ENCODE peak calls at places on chromosomes 4 and X, in nine cellular contexts. G is CD8-positive, alpha-beta memory T cell; P is effector CD4-positive, alpha-beta T cell; L is GM06990; E is fibroblast of mammary gland; J is T-cell; N is activated effector memory CD4-positive, alpha-beta T cell treated with Interleukin-2 at 50 U/mL for 16 hours; X is sigmoid colon; K is IMR-90. I is an unnamed sample.

GRCh38 chr4:174255790-174256189 is 27.7 kb downstream of the FBXO8 start:
- DNase-seq in G (no peak), P (no peak), L (no peak), E (peak), J (no peak), N (no peak), X (no peak), K (peak), I (peak)

GRCh38 chr4:138632856-138633255 is 382.7 kb upstream of the NOCT start:
- DNase-seq in G (no peak), P (no peak), L (no peak), E (no peak), J (no peak), N (no peak), X (no peak), K (no peak), I (no peak)

GRCh38 chrX:41716767-41717473 is 7.1 kb upstream of the GPR82 start:
- DNase-seq in G (no peak), P (no peak), L (no peak), E (no peak), J (no peak), N (no peak), X (no peak), K (no peak), I (no peak)

GRCh38 chr4:156656911-156657310 is 314.7 kb downstream of the PDGFC start:
- DNase-seq in G (no peak), P (no peak), L (no peak), E (peak), J (no peak), N (no peak), X (no peak), K (no peak), I (peak)

GRCh38 chrX:22060451-22060940 is 28.4 kb downstream of the PHEX start:
- DNase-seq in G (no peak), P (no peak), L (peak), E (no peak), J (no peak), N (no peak), X (no peak), K (peak), I (peak)

GRCh38 chrX:140572724-140573123 is 67.9 kb upstream of the SOX3 start:
- DNase-seq in G (no peak), P (no peak), L (no peak), E (peak), J (no peak), N (no peak), X (no peak), K (peak), I (peak)

GRCh38 chr4:60344908-60345307 is 855.2 kb upstream of the ADGRL3 start:
- DNase-seq in G (no peak), P (no peak), L (no peak), E (no peak), J (no peak), N (no peak), X (no peak), K (peak), I (no peak)

GRCh38 chr4:86338521-86338920 is 21.3 kb downstream of the MAPK10 start:
- DNase-seq in G (no peak), P (no peak), L (no peak), E (peak), J (no peak), N (no peak), X (no peak), K (no peak), I (peak)

GRCh38 chr4:20254517-20255250 is 3.0 kb downstream of the SLIT2 start:
- DNase-seq in G (no peak), P (no peak), L (peak), E (no peak), J (no peak), N (no peak), X (peak), K (peak), I (peak)

GRCh38 chr4:70269674-70270073 is 27.3 kb downstream of the CSN3 start:
- DNase-seq in G (no peak), P (no peak), L (no peak), E (peak), J (no peak), N (no peak), X (no peak), K (no peak), I (no peak)

GRCh38 chr4:145189981-145190380 is 9.6 kb upstream of the OTUD4 start:
- DNase-seq in G (no peak), P (no peak), L (no peak), E (no peak), J (no peak), N (no peak), X (no peak), K (peak), I (peak)

GRCh38 chr4:1870328-1870577 is 940 bp upstream of the NSD2 start:
- DNase-seq in G (peak), P (peak), L (no peak), E (peak), J (peak), N (peak), X (peak), K (peak), I (peak)

GRCh38 chr4:61992351-61992750 is 792.2 kb downstream of the ADGRL3 start:
- DNase-seq in G (no peak), P (no peak), L (no peak), E (no peak), J (no peak), N (no peak), X (no peak), K (no peak), I (no peak)

GRCh38 chrX:45479835-45480422 is 279.3 kb upstream of the DIPK2B start:
- DNase-seq in G (no peak), P (no peak), L (no peak), E (peak), J (no peak), N (no peak), X (no peak), K (peak), I (peak)

GRCh38 chrX:723781-724180 is 93.2 kb downstream of the SHOX start:
- DNase-seq in G (no peak), P (no peak), L (no peak), E (peak), J (no peak), N (no peak), X (peak), K (no peak), I (peak)

GRCh38 chrX:47483310-47484268 is 567 bp upstream of the ZNF41 start:
- DNase-seq in G (no peak), P (no peak), L (peak), E (peak), J (no peak), N (no peak), X (peak), K (peak), I (peak)

GRCh38 chr4:8050555-8051206 is 107.9 kb downstream of the ABLIM2 start:
- DNase-seq in G (no peak), P (no peak), L (no peak), E (peak), J (no peak), N (no peak), X (peak), K (peak), I (peak)

GRCh38 chrX:17442898-17443297 is 67.9 kb downstream of the NHS start:
- DNase-seq in G (no peak), P (no peak), L (no peak), E (peak), J (no peak), N (no peak), X (no peak), K (no peak), I (no peak)

GRCh38 chr4:110196206-110196870 is 2.1 kb downstream of the ELOVL6 start:
- DNase-seq in G (peak), P (peak), L (peak), E (peak), J (no peak), N (peak), X (peak), K (peak), I (peak)

GRCh38 chr4:78622253-78622979 is 70.8 kb downstream of the ANXA3 start:
- DNase-seq in G (no peak), P (no peak), L (no peak), E (peak), J (no peak), N (no peak), X (no peak), K (peak), I (peak)

GRCh38 chr4:33831667-33832066 is 2412.6 kb downstream of the ARAP2 start:
- DNase-seq in G (no peak), P (no peak), L (no peak), E (peak), J (no peak), N (no peak), X (no peak), K (peak), I (peak)

GRCh38 chrX:12988797-12989196 is 13.9 kb downstream of the TMSB4X start:
- DNase-seq in G (no peak), P (no peak), L (no peak), E (peak), J (no peak), N (no peak), X (no peak), K (peak), I (peak)

GRCh38 chr4:88964450-88964849 is 92.5 kb downstream of the FAM13A start:
- DNase-seq in G (no peak), P (no peak), L (no peak), E (peak), J (no peak), N (no peak), X (no peak), K (peak), I (no peak)

GRCh38 chr4:174526731-174527130 is 4.4 kb upstream of the HPGD start:
- DNase-seq in G (no peak), P (no peak), L (no peak), E (no peak), J (no peak), N (no peak), X (no peak), K (no peak), I (no peak)

GRCh38 chr4:151961456-151961855 is 200.6 kb upstream of the GATB start:
- DNase-seq in G (no peak), P (no peak), L (no peak), E (no peak), J (no peak), N (no peak), X (no peak), K (no peak), I (no peak)

GRCh38 chrX:55640854-55641253 is 17.7 kb downstream of the FOXR2 start:
- DNase-seq in G (no peak), P (no peak), L (no peak), E (no peak), J (no peak), N (no peak), X (no peak), K (no peak), I (no peak)

GRCh38 chrX:24643116-24643515 is 4.0 kb downstream of the PCYT1B start:
- DNase-seq in G (no peak), P (no peak), L (no peak), E (peak), J (no peak), N (no peak), X (no peak), K (no peak), I (no peak)